ENCODE peak calls at places on chromosomes 5 and 9, in six cellular contexts. U is right atrium auricular region, M is hepatocyte, J is PC-9, X is DND-41, N is Peyer's patch. Z is an unnamed sample. For H3K4me1, the result is how much of the 10 kb centered on the place peaks cover.

GRCh38 chr9:123422593-123422992 is 66.6 kb downstream of the CRB2 start:
- DNase-seq in U (no peak), M (no peak), J (no peak), X (no peak), N (peak), Z (no peak)

GRCh38 chr5:83097582-83098265 is 20.4 kb downstream of the XRCC4 start:
- DNase-seq in U (no peak), M (peak), J (no peak), X (no peak), N (no peak), Z (no peak)

GRCh38 chr9:33289501-33289900 is 815 bp upstream of the NFX1 start:
- DNase-seq in U (no peak), M (peak), J (no peak), X (peak), N (no peak), Z (no peak)

GRCh38 chr5:20972419-20972925 is 984.5 kb upstream of the CDH18 start:
- DNase-seq in U (no peak), M (peak), J (peak), X (no peak), N (peak), Z (peak)

GRCh38 chr9:89021154-89021803 is 30.0 kb downstream of the S1PR3 start:
- DNase-seq in U (peak), M (peak), J (peak), X (no peak), N (no peak), Z (peak)

GRCh38 chr5:111790295-111790694 is 33.3 kb upstream of the NREP start:
- DNase-seq in U (no peak), M (no peak), J (no peak), X (no peak), N (no peak), Z (no peak)

GRCh38 chr5:72101828-72102227 is 5.4 kb upstream of the MAP1B start:
- DNase-seq in U (no peak), M (no peak), J (no peak), X (no peak), N (no peak), Z (peak)

GRCh38 chr9:129826344-129826743 is 2.4 kb upstream of the TOR1A start:
- DNase-seq in U (no peak), M (no peak), J (no peak), X (no peak), N (no peak), Z (no peak)

GRCh38 chr5:146345240-146345577 is 6.6 kb downstream of the POU4F3 start:
- DNase-seq in U (no peak), M (no peak), J (no peak), X (no peak), N (no peak), Z (no peak)

GRCh38 chr5:96657068-96657467 is 5.1 kb upstream of the CAST start:
- DNase-seq in U (peak), M (peak), J (peak), X (no peak), N (peak), Z (peak)

GRCh38 chr9:31807574-31808256 is 576.7 kb upstream of the ACO1 start:
- DNase-seq in U (no peak), M (no peak), J (no peak), X (no peak), N (no peak), Z (no peak)

GRCh38 chr9:68710082-68710481 is 5.0 kb downstream of the PIP5K1B start:
- DNase-seq in U (no peak), M (no peak), J (no peak), X (no peak), N (no peak), Z (no peak)

GRCh38 chr5:13188393-13188792 is 756.1 kb downstream of the DNAH5 start:
- DNase-seq in U (no peak), M (no peak), J (no peak), X (no peak), N (no peak), Z (peak)

GRCh38 chr9:120980951-120981350 is 54.4 kb upstream of the TRAF1 start:
- DNase-seq in U (no peak), M (no peak), J (no peak), X (no peak), N (no peak), Z (no peak)

GRCh38 chr5:96743065-96743768 is 64.5 kb downstream of the ERAP1 start:
- DNase-seq in U (peak), M (no peak), J (no peak), X (no peak), N (no peak), Z (no peak)

GRCh38 chr5:94693043-94693822 is 74.8 kb downstream of the SLF1 start:
- DNase-seq in U (no peak), M (peak), J (no peak), X (no peak), N (no peak), Z (peak)

GRCh38 chr9:123611228-123611627 is 255.2 kb downstream of the CRB2 start:
- DNase-seq in U (no peak), M (no peak), J (no peak), X (no peak), N (no peak), Z (no peak)

GRCh38 chr9:89536618-89537017 is 38.7 kb upstream of the SEMA4D start:
- DNase-seq in U (no peak), M (no peak), J (no peak), X (peak), N (no peak), Z (no peak)

GRCh38 chr9:37471942-37472679 is 6.9 kb upstream of the ZBTB5 start:
- DNase-seq in U (no peak), M (peak), J (peak), X (no peak), N (no peak), Z (peak)

GRCh38 chr9:95642189-95642588 is 125.4 kb upstream of the PTCH1 start:
- DNase-seq in U (no peak), M (no peak), J (no peak), X (no peak), N (no peak), Z (no peak)

GRCh38 chr5:126002222-126002897 is 420.8 kb upstream of the GRAMD2B start:
- DNase-seq in U (peak), M (no peak), J (no peak), X (no peak), N (no peak), Z (no peak)

GRCh38 chr5:56155085-56155484 is 78.0 kb downstream of the ANKRD55 start:
- DNase-seq in U (no peak), M (no peak), J (peak), X (no peak), N (peak), Z (no peak)

GRCh38 chr9:32382582-32383320 is 1.7 kb upstream of the ACO1 start:
- DNase-seq in U (no peak), M (no peak), J (no peak), X (no peak), N (no peak), Z (no peak)

GRCh38 chr9:72646061-72646460 is 124.7 kb downstream of the TMC1 start:
- DNase-seq in U (no peak), M (no peak), J (no peak), X (no peak), N (no peak), Z (peak)

GRCh38 chr5:111930407-111930806 is 173.4 kb upstream of the NREP start:
- DNase-seq in U (no peak), M (no peak), J (no peak), X (no peak), N (no peak), Z (no peak)

GRCh38 chr5:134440185-134440755 is 28.6 kb upstream of the CDKN2AIPNL start:
- DNase-seq in U (no peak), M (no peak), J (no peak), X (no peak), N (no peak), Z (no peak)

GRCh38 chr5:67187318-67187717 is 9.3 kb downstream of the CD180 start:
- DNase-seq in U (no peak), M (no peak), J (no peak), X (no peak), N (no peak), Z (no peak)

GRCh38 chr9:121748080-121748479 is 96.6 kb downstream of the DAB2IP start:
- DNase-seq in U (peak), M (no peak), J (no peak), X (no peak), N (no peak), Z (no peak)

GRCh38 chr5:57778528-57779175 is 296.0 kb upstream of the ACTBL2 start:
- DNase-seq in U (no peak), M (no peak), J (no peak), X (no peak), N (no peak), Z (no peak)

GRCh38 chr9:134655591-134656333 is 14.2 kb downstream of the COL5A1 start:
- DNase-seq in U (no peak), M (no peak), J (no peak), X (no peak), N (no peak), Z (no peak)

GRCh38 chr5:73119492-73120157 is 750 bp upstream of the TMEM171 start:
- DNase-seq in U (no peak), M (peak), J (peak), X (no peak), N (peak), Z (no peak)

GRCh38 chr5:82473262-82473661 is 195.1 kb upstream of the RPS23 start:
- DNase-seq in U (no peak), M (no peak), J (no peak), X (no peak), N (no peak), Z (no peak)

GRCh38 chr5:133873936-133874585 is 94.4 kb downstream of the C5orf15 start:
- DNase-seq in U (no peak), M (no peak), J (no peak), X (no peak), N (no peak), Z (peak)

GRCh38 chr9:125246261-125246667 is 5.1 kb upstream of the HSPA5 start:
- DNase-seq in U (no peak), M (no peak), J (no peak), X (no peak), N (no peak), Z (no peak)

GRCh38 chr9:18390393-18390792 is 83.6 kb upstream of the ADAMTSL1 start:
- DNase-seq in U (no peak), M (peak), J (no peak), X (no peak), N (no peak), Z (no peak)

GRCh38 chr9:88197016-88197415 is 58.7 kb upstream of the SPATA31C2 start:
- DNase-seq in U (no peak), M (peak), J (peak), X (no peak), N (no peak), Z (peak)

GRCh38 chr5:72692273-72692672 is 124.2 kb upstream of the TNPO1 start:
- DNase-seq in U (no peak), M (no peak), J (no peak), X (no peak), N (no peak), Z (no peak)

GRCh38 chr9:131418143-131419028 is 24.5 kb downstream of the PRRC2B start:
- DNase-seq in U (no peak), M (peak), J (peak), X (no peak), N (no peak), Z (no peak)

DNA sequence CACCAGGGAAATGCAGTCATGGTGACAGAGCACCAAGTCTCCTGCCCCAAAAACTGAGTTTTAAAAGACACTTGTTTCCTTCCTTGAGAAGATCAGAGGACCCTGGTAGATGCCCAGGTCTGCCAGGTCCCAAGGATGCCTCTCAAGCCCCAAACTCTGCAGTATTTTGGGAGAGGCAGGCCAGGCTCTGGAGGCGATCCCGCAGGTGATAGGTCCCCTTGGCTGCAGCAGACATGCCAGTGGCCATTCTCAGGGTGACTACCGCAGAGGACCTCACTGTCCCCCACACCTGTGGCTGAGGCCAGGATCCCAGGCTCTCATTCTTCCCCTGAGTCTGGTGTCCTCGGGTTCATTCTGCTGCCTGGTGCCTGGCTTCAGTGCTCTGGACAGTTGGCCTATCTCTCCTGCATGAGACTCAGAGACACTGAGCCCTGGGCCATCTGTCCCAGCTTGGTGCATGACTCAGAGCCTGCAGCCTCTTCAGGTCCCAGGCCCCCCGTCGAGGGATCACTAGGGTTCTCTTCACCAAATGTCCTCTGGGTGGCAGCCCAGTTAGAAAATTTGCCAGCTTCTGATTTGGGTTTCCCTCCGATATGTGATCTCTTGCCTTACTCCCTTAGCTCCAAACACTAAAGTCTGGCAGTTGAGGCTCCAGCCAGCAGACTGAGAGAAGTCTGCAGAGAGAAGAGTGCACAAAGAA is 59.7 kb upstream of the GARNL3 start:
- DNase-seq in U (no peak), M (peak), J (peak), X (peak), N (no peak), Z (no peak)
- TF ChIP-seq CTCF in U (no peak), M (peak), J (peak), X (peak), N (no peak), Z (peak)

GRCh38 chr9:97853056-97853843 is at the start of gene FOXE1:
- DNase-seq in U (no peak), M (no peak), J (peak), X (no peak), N (no peak), Z (peak)
- H3K4me1 ChIP-seq in U (under half), M (under half), J (under half), X (under half), N (under half), Z (under half)

DNA sequence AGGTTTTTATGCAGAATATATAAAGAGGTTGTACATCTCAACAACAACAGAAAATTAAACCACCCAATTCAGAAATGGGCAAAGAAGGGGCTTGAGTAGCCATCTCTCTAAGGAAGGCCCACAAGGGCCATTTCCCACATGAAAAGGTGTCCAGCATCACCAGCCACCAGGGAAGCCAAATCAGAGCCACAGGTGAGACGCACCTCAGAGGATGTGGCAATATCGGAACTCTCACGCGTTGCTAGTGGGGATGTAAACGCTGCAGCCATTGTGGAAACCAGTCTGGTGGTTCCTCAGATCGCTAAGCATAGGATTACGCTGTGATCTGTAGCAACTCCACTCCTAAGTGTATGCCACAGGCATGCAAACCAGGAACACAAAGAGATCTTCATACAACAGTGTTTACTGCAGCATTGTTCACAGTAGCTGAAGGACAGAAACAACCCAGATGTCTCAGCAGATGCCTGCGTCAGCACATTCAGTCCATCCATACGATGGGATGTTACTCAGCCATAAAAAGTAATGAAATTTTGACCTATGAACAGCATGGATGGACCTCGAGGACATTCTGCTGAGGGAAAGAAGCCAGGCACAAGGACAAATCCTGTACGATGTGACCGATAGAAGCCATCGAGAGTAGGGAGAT is 84.3 kb upstream of the CACNA1B start:
- DNase-seq in U (no peak), M (no peak), J (no peak), X (no peak), N (no peak), Z (no peak)
- H3K27ac ChIP-seq in U (no peak), M (no peak), J (no peak), X (no peak), N (no peak), Z (no peak)

GRCh38 chr9:36319183-36319582 is 60.9 kb upstream of the GNE start:
- DNase-seq in U (no peak), M (no peak), J (no peak), X (no peak), N (no peak), Z (no peak)
- TF ChIP-seq CTCF in U (no peak), M (no peak), J (no peak), X (no peak), N (no peak), Z (no peak)

DNA sequence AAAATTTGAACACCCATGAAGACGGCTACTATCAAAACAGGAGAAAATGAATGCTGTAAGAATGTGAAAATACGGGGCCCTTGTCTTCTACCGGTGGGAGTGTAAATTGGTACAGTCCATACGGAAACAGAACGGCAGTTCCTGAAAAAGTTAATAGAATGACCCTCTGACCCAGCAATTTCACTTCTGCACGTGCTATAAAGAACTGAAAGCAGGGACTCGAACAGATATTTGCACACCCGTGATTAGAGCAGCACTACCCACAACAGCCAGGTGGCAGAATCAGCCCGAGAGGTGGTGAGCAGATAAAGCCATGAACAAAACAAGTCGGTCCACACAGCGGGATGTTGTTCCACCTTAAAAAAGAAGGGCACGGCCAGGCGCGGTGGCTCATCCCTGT is 22.6 kb upstream of the SLC12A7 start:
- DNase-seq in U (no peak), M (no peak), J (no peak), X (no peak), N (peak), Z (no peak)
- H3K4me1 ChIP-seq in U (under half), M (under half), J (under half), X (under half), N (under half), Z (under half)

GRCh38 chr9:96874947-96875459 is 20.7 kb upstream of the ZNF782 start:
- DNase-seq in U (no peak), M (peak), J (peak), X (no peak), N (peak), Z (peak)
- H3K27ac ChIP-seq in U (peak), M (peak), J (peak), X (no peak), N (peak), Z (peak)

GRCh38 chr5:911601-912000 is 18.9 kb downstream of the TRIP13 start:
- DNase-seq in U (no peak), M (no peak), J (no peak), X (no peak), N (no peak), Z (peak)

GRCh38 chr5:914174-914573 is 21.5 kb downstream of the TRIP13 start:
- DNase-seq in U (no peak), M (no peak), J (no peak), X (no peak), N (peak), Z (no peak)

GRCh38 chr5:910769-911160 is 18.1 kb downstream of the TRIP13 start:
- DNase-seq in U (no peak), M (no peak), J (no peak), X (no peak), N (no peak), Z (no peak)

GRCh38 chr5:914612-915011 is 21.9 kb downstream of the TRIP13 start:
- DNase-seq in U (no peak), M (no peak), J (no peak), X (no peak), N (peak), Z (no peak)

GRCh38 chr5:912356-913091 is 19.8 kb downstream of the TRIP13 start:
- DNase-seq in U (no peak), M (no peak), J (peak), X (no peak), N (peak), Z (peak)
- TF ChIP-seq CTCF in U (no peak), M (no peak), J (peak), X (peak), N (no peak), Z (peak)

GRCh38 chr9:6780690-6781089 is 22.9 kb downstream of the KDM4C start:
- DNase-seq in U (no peak), M (no peak), J (no peak), X (no peak), N (no peak), Z (no peak)
- H3K4me1 ChIP-seq in U (under half), M (under half), J (under half), X (under half), N (under half), Z (under half)

Z was measured in foreskin keratinocyte.